ENCODE peak calls at places on chromosomes 12 and 14, in six cellular contexts. One of them, this sample, is unnamed.

GRCh38 chr14:58362798-58363412 is 32.8 kb upstream of the TOMM20L start:
- DNase-seq in lung: no peak
- DNase-seq in adrenal gland: no peak
- DNase-seq in upper lobe of left lung: no peak
- DNase-seq in body of pancreas: no peak
- DNase-seq in SK-N-SH: peak; percentile 31
- DNase-seq in this sample: no peak

GRCh38 chr12:115337693-115338543 is 653.9 kb upstream of the TBX3 start:
- DNase-seq in lung: no peak
- DNase-seq in adrenal gland: peak; percentile 93
- DNase-seq in upper lobe of left lung: no peak
- DNase-seq in body of pancreas: no peak
- DNase-seq in SK-N-SH: no peak
- DNase-seq in this sample: peak; percentile 83

GRCh38 chr12:114166360-114166759 is 200.2 kb upstream of the RBM19 start:
- DNase-seq in lung: no peak
- DNase-seq in adrenal gland: peak; percentile 41
- DNase-seq in upper lobe of left lung: no peak
- DNase-seq in body of pancreas: peak; percentile 15
- DNase-seq in SK-N-SH: peak; percentile 34
- DNase-seq in this sample: no peak

GRCh38 chr14:93023039-93023438 is 92.7 kb downstream of the ITPK1 start:
- DNase-seq in lung: no peak
- DNase-seq in adrenal gland: no peak
- DNase-seq in upper lobe of left lung: no peak
- DNase-seq in body of pancreas: no peak
- DNase-seq in SK-N-SH: peak; percentile 83
- DNase-seq in this sample: no peak

GRCh38 chr12:127245437-127245836 is 1021.5 kb upstream of the TMEM132C start:
- DNase-seq in lung: no peak
- DNase-seq in adrenal gland: no peak
- DNase-seq in upper lobe of left lung: no peak
- DNase-seq in body of pancreas: no peak
- DNase-seq in SK-N-SH: no peak
- DNase-seq in this sample: no peak

GRCh38 chr14:25537846-25538455 is 488.0 kb upstream of the STXBP6 start:
- DNase-seq in lung: no peak
- DNase-seq in adrenal gland: peak; percentile 50
- DNase-seq in upper lobe of left lung: no peak
- DNase-seq in body of pancreas: peak; percentile 49
- DNase-seq in SK-N-SH: peak; percentile 26
- DNase-seq in this sample: no peak

GRCh38 chr12:105085537-105085936 is 1.3 kb upstream of the ALDH1L2 start:
- DNase-seq in lung: no peak
- DNase-seq in adrenal gland: no peak
- DNase-seq in upper lobe of left lung: no peak
- DNase-seq in body of pancreas: no peak
- DNase-seq in SK-N-SH: no peak
- DNase-seq in this sample: no peak

GRCh38 chr14:72443991-72444431 is 449.9 kb downstream of the DPF3 start:
- DNase-seq in lung: no peak
- DNase-seq in adrenal gland: no peak
- DNase-seq in upper lobe of left lung: no peak
- DNase-seq in body of pancreas: no peak
- DNase-seq in SK-N-SH: no peak
- DNase-seq in this sample: no peak

GRCh38 chr12:105433804-105434203 is 103.3 kb downstream of the C12orf75 start:
- DNase-seq in lung: no peak
- DNase-seq in adrenal gland: no peak
- DNase-seq in upper lobe of left lung: no peak
- DNase-seq in body of pancreas: no peak
- DNase-seq in SK-N-SH: no peak
- DNase-seq in this sample: no peak

GRCh38 chr12:57149309-57149900 is 2.0 kb upstream of the LRP1-AS start:
- DNase-seq in lung: peak; percentile 55
- DNase-seq in adrenal gland: peak; percentile 66
- DNase-seq in upper lobe of left lung: no peak
- DNase-seq in body of pancreas: no peak
- DNase-seq in SK-N-SH: no peak
- DNase-seq in this sample: no peak

GRCh38 chr14:24892730-24893059 is 157.3 kb downstream of the STXBP6 start:
- DNase-seq in lung: no peak
- DNase-seq in adrenal gland: no peak
- DNase-seq in upper lobe of left lung: no peak
- DNase-seq in body of pancreas: no peak
- DNase-seq in SK-N-SH: no peak
- DNase-seq in this sample: no peak

GRCh38 chr14:64910847-64911495 is 3.3 kb upstream of the CHURC1 start:
- DNase-seq in lung: no peak
- DNase-seq in adrenal gland: no peak
- DNase-seq in upper lobe of left lung: no peak
- DNase-seq in body of pancreas: no peak
- DNase-seq in SK-N-SH: peak; percentile 35
- DNase-seq in this sample: no peak

GRCh38 chr12:63306476-63306875 is 155.5 kb upstream of the AVPR1A start:
- DNase-seq in lung: no peak
- DNase-seq in adrenal gland: no peak
- DNase-seq in upper lobe of left lung: no peak
- DNase-seq in body of pancreas: no peak
- DNase-seq in SK-N-SH: no peak
- DNase-seq in this sample: no peak

GRCh38 chr12:15987696-15988095 is 76.6 kb downstream of the DERA start:
- DNase-seq in lung: no peak
- DNase-seq in adrenal gland: no peak
- DNase-seq in upper lobe of left lung: peak; percentile 58
- DNase-seq in body of pancreas: peak; percentile 54
- DNase-seq in SK-N-SH: no peak
- DNase-seq in this sample: no peak

GRCh38 chr12:2806700-2807099 is 5.8 kb upstream of the ITFG2 start:
- DNase-seq in lung: no peak
- DNase-seq in adrenal gland: no peak
- DNase-seq in upper lobe of left lung: no peak
- DNase-seq in body of pancreas: no peak
- DNase-seq in SK-N-SH: no peak
- DNase-seq in this sample: no peak

GRCh38 chr12:5500326-5500659 is 68.4 kb downstream of the NTF3 start:
- DNase-seq in lung: no peak
- DNase-seq in adrenal gland: no peak
- DNase-seq in upper lobe of left lung: no peak
- DNase-seq in body of pancreas: no peak
- DNase-seq in SK-N-SH: no peak
- DNase-seq in this sample: peak; percentile 27

GRCh38 chr12:55707841-55708694 is at the start of gene ITGA7:
- DNase-seq in lung: peak; percentile 44
- DNase-seq in adrenal gland: peak; percentile 70
- DNase-seq in upper lobe of left lung: peak; percentile 95
- DNase-seq in body of pancreas: peak; percentile 53
- DNase-seq in SK-N-SH: peak; percentile 92
- DNase-seq in this sample: peak; percentile 72

GRCh38 chr12:85448031-85448430 is 168.0 kb downstream of the ALX1 start:
- DNase-seq in lung: no peak
- DNase-seq in adrenal gland: no peak
- DNase-seq in upper lobe of left lung: no peak
- DNase-seq in body of pancreas: no peak
- DNase-seq in SK-N-SH: no peak
- DNase-seq in this sample: no peak

GRCh38 chr12:124655317-124656213 is 88.2 kb upstream of the NCOR2 start:
- DNase-seq in lung: peak; percentile 61
- DNase-seq in adrenal gland: peak; percentile 81
- DNase-seq in upper lobe of left lung: peak; percentile 87
- DNase-seq in body of pancreas: peak; percentile 29
- DNase-seq in SK-N-SH: peak; percentile 83
- DNase-seq in this sample: no peak

GRCh38 chr12:117900561-117900960 is 68.2 kb downstream of the KSR2 start:
- DNase-seq in lung: no peak
- DNase-seq in adrenal gland: no peak
- DNase-seq in upper lobe of left lung: no peak
- DNase-seq in body of pancreas: no peak
- DNase-seq in SK-N-SH: no peak
- DNase-seq in this sample: no peak

GRCh38 chr12:131610181-131610580 is 100.7 kb upstream of the SFSWAP start:
- DNase-seq in lung: no peak
- DNase-seq in adrenal gland: no peak
- DNase-seq in upper lobe of left lung: no peak
- DNase-seq in body of pancreas: no peak
- DNase-seq in SK-N-SH: no peak
- DNase-seq in this sample: no peak

GRCh38 chr12:62622177-62622576 is 155.6 kb downstream of the MON2 start:
- DNase-seq in lung: no peak
- DNase-seq in adrenal gland: no peak
- DNase-seq in upper lobe of left lung: no peak
- DNase-seq in body of pancreas: no peak
- DNase-seq in SK-N-SH: no peak
- DNase-seq in this sample: no peak

GRCh38 chr12:79058342-79058741 is 193.8 kb downstream of the SYT1 start:
- DNase-seq in lung: no peak
- DNase-seq in adrenal gland: no peak
- DNase-seq in upper lobe of left lung: no peak
- DNase-seq in body of pancreas: no peak
- DNase-seq in SK-N-SH: no peak
- DNase-seq in this sample: no peak

GRCh38 chr14:101010835-101011234 is 107.3 kb upstream of the RTL1 start:
- DNase-seq in lung: no peak
- DNase-seq in adrenal gland: no peak
- DNase-seq in upper lobe of left lung: no peak
- DNase-seq in body of pancreas: no peak
- DNase-seq in SK-N-SH: peak; percentile 66
- DNase-seq in this sample: no peak
- H3K27ac ChIP-seq in lung: no peak overlapping the region
- H3K27ac ChIP-seq in adrenal gland: no peak overlapping the region
- H3K27ac ChIP-seq in upper lobe of left lung: no peak overlapping the region
- H3K27ac ChIP-seq in body of pancreas: no peak overlapping the region
- H3K27ac ChIP-seq in SK-N-SH: peak overlapping the region; percentile 100
- H3K27ac ChIP-seq in this sample: no peak overlapping the region

GRCh38 chr12:25241171-25242020 is 9.3 kb downstream of the KRAS start:
- DNase-seq in lung: no peak
- DNase-seq in adrenal gland: no peak
- DNase-seq in upper lobe of left lung: no peak
- DNase-seq in body of pancreas: no peak
- DNase-seq in SK-N-SH: peak; percentile 27
- DNase-seq in this sample: no peak

GRCh38 chr12:25236626-25237025 is 14.1 kb downstream of the KRAS start:
- DNase-seq in lung: no peak
- DNase-seq in adrenal gland: no peak
- DNase-seq in upper lobe of left lung: no peak
- DNase-seq in body of pancreas: no peak
- DNase-seq in SK-N-SH: no peak
- DNase-seq in this sample: no peak

DNA sequence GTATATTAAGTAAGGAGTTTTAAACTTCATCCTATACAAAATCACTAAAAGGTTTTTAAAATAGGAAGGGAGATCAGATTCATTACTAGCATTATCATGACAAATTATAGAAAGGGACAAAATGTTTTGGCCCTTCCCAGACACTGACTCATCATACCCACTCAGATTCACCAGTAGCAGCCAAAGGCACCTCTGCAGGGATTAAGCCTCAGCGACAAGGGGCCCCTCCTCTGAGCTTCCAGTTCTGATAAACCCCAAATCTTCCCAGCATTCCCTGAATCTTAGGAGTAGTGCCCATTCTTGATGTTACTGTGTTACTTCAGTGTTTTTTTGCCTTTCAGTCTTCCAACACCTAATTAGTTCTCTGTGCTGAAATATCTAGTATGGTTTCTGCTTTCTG is 14.5 kb downstream of the KRAS start:
- DNase-seq in lung: no peak
- DNase-seq in adrenal gland: peak; percentile 54
- DNase-seq in upper lobe of left lung: no peak
- DNase-seq in body of pancreas: no peak
- DNase-seq in SK-N-SH: no peak
- DNase-seq in this sample: no peak
- TF ChIP-seq CTCF in lung: no peak
- TF ChIP-seq CTCF in adrenal gland: no peak
- TF ChIP-seq CTCF in upper lobe of left lung: no peak
- TF ChIP-seq CTCF in body of pancreas: no peak
- TF ChIP-seq CTCF in SK-N-SH: no peak
- TF ChIP-seq CTCF in this sample: no peak

GRCh38 chr14:101071493-101071891 is 168.0 kb upstream of the RTL1 start:
- DNase-seq in lung: no peak
- DNase-seq in adrenal gland: peak; percentile 7
- DNase-seq in upper lobe of left lung: peak; percentile 75
- DNase-seq in body of pancreas: no peak
- DNase-seq in SK-N-SH: peak; percentile 33
- DNase-seq in this sample: no peak
- H3K27ac ChIP-seq in lung: no peak overlapping the region
- H3K27ac ChIP-seq in adrenal gland: no peak overlapping the region
- H3K27ac ChIP-seq in upper lobe of left lung: no peak overlapping the region
- H3K27ac ChIP-seq in body of pancreas: no peak overlapping the region
- H3K27ac ChIP-seq in SK-N-SH: peak overlapping the region; percentile 87
- H3K27ac ChIP-seq in this sample: no peak overlapping the region

GRCh38 chr12:88579941-88580871 is at the start of gene KITLG:
- DNase-seq in lung: peak; percentile 85
- DNase-seq in adrenal gland: peak; percentile 79
- DNase-seq in upper lobe of left lung: peak; percentile 95
- DNase-seq in body of pancreas: peak; percentile 87
- DNase-seq in SK-N-SH: peak; percentile 83
- DNase-seq in this sample: peak; percentile 8

GRCh38 chr12:88577537-88577936 is 2.7 kb downstream of the KITLG start:
- DNase-seq in lung: no peak
- DNase-seq in adrenal gland: no peak
- DNase-seq in upper lobe of left lung: no peak
- DNase-seq in body of pancreas: no peak
- DNase-seq in SK-N-SH: no peak
- DNase-seq in this sample: no peak

GRCh38 chr12:88578274-88578673 is 2.0 kb downstream of the KITLG start:
- DNase-seq in lung: no peak
- DNase-seq in adrenal gland: peak; percentile 9
- DNase-seq in upper lobe of left lung: no peak
- DNase-seq in body of pancreas: no peak
- DNase-seq in SK-N-SH: no peak
- DNase-seq in this sample: no peak

GRCh38 chr12:88579572-88579940 is 715 bp downstream of the KITLG start:
- DNase-seq in lung: peak; percentile 41
- DNase-seq in adrenal gland: peak; percentile 30
- DNase-seq in upper lobe of left lung: peak; percentile 88
- DNase-seq in body of pancreas: peak; percentile 60
- DNase-seq in SK-N-SH: peak; percentile 66
- DNase-seq in this sample: no peak

DNA sequence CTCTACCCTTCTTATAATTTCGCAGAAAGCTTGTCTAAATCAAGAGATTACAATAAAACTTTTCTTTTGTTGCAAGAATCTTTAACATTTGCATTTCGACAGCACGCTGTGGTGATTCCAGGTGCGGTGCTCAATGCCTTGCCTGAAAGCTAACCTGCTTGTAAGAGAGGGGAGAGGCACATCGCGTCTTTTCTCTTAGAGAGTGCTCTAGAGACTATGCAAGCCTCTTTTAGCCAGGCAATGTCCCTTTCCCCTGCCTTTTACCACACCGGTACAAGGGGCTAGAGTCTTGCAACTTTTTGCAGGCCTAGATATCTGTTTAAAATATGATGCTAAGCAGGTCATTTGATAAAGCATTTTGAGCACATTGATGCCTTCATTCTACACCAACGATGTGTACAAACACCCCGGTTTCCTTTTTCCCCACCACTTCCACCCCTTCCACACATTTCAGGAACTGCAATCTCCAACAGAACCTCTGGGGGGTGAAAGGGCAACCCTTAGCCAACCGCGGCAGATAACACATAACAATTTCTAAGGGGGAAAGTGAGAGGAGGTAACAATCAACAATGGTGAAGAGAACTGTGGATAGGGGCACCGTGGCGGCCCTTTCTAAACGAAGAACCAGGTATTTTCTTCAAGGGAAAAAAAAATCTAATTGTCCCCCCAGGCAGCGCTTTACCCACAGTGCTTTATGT is 1.3 kb downstream of the KITLG start:
- DNase-seq in lung: peak; percentile 53
- DNase-seq in adrenal gland: no peak
- DNase-seq in upper lobe of left lung: no peak
- DNase-seq in body of pancreas: peak; percentile 18
- DNase-seq in SK-N-SH: peak; percentile 72
- DNase-seq in this sample: no peak
- TF ChIP-seq CTCF in lung: no peak
- TF ChIP-seq CTCF in adrenal gland: peak; percentile 35
- TF ChIP-seq CTCF in upper lobe of left lung: peak; percentile 48
- TF ChIP-seq CTCF in body of pancreas: peak; percentile 52
- TF ChIP-seq CTCF in SK-N-SH: peak; percentile 64
- TF ChIP-seq CTCF in this sample: peak; percentile 14